ENCODE peak calls at places on chromosomes 2 and 18, in five cellular contexts. One of them, this sample, is unnamed.
A peak's percentile ranks its signal among the peaks of the same experiment; 100 is the strongest.

GRCh38 chr2:29296585-29296984 is 181.4 kb downstream of the CLIP4 start:
- DNase-seq in H1: no peak
- DNase-seq in transverse colon: no peak
- DNase-seq in A549: no peak
- DNase-seq in tibial nerve: no peak
- DNase-seq in this sample: no peak

GRCh38 chr2:31023550-31023949 is 114.7 kb downstream of the GALNT14 start:
- DNase-seq in H1: no peak
- DNase-seq in transverse colon: no peak
- DNase-seq in A549: no peak
- DNase-seq in tibial nerve: no peak
- DNase-seq in this sample: no peak

GRCh38 chr2:212088353-212088752 is 450.2 kb downstream of the ERBB4 start:
- DNase-seq in H1: no peak
- DNase-seq in transverse colon: no peak
- DNase-seq in A549: no peak
- DNase-seq in tibial nerve: no peak
- DNase-seq in this sample: no peak

GRCh38 chr2:187233811-187234210 is 214.2 kb downstream of the CALCRL start:
- DNase-seq in H1: no peak
- DNase-seq in transverse colon: no peak
- DNase-seq in A549: no peak
- DNase-seq in tibial nerve: no peak
- DNase-seq in this sample: no peak

GRCh38 chr2:238081150-238081549 is 19.0 kb upstream of the ESPNL start:
- DNase-seq in H1: no peak
- DNase-seq in transverse colon: no peak
- DNase-seq in A549: no peak
- DNase-seq in tibial nerve: no peak
- DNase-seq in this sample: no peak

GRCh38 chr18:22475426-22476100 is 57.8 kb upstream of the CTAGE1 start:
- DNase-seq in H1: no peak
- DNase-seq in transverse colon: no peak
- DNase-seq in A549: no peak
- DNase-seq in tibial nerve: no peak
- DNase-seq in this sample: no peak

GRCh38 chr2:226031078-226031937 is 631.8 kb downstream of the NYAP2 start:
- DNase-seq in H1: peak; percentile 68
- DNase-seq in transverse colon: peak; percentile 17
- DNase-seq in A549: peak; percentile 67
- DNase-seq in tibial nerve: peak; percentile 14
- DNase-seq in this sample: peak; percentile 37

GRCh38 chr2:211436182-211436581 is 879.8 kb downstream of the CPS1 start:
- DNase-seq in H1: no peak
- DNase-seq in transverse colon: no peak
- DNase-seq in A549: no peak
- DNase-seq in tibial nerve: no peak
- DNase-seq in this sample: no peak

GRCh38 chr2:160401895-160402294 is 91.7 kb downstream of the RBMS1 start:
- DNase-seq in H1: no peak
- DNase-seq in transverse colon: no peak
- DNase-seq in A549: no peak
- DNase-seq in tibial nerve: no peak
- DNase-seq in this sample: no peak

GRCh38 chr2:28444951-28445350 is 50.9 kb upstream of the PLB1 start:
- DNase-seq in H1: no peak
- DNase-seq in transverse colon: no peak
- DNase-seq in A549: no peak
- DNase-seq in tibial nerve: no peak
- DNase-seq in this sample: no peak

GRCh38 chr18:7329036-7329435 is 98.1 kb downstream of the LRRC30 start:
- DNase-seq in H1: no peak
- DNase-seq in transverse colon: no peak
- DNase-seq in A549: no peak
- DNase-seq in tibial nerve: no peak
- DNase-seq in this sample: no peak

GRCh38 chr2:50221106-50221505 is 810.8 kb downstream of the NRXN1 start:
- DNase-seq in H1: no peak
- DNase-seq in transverse colon: no peak
- DNase-seq in A549: no peak
- DNase-seq in tibial nerve: no peak
- DNase-seq in this sample: no peak

GRCh38 chr2:105118960-105119359 is 81.1 kb downstream of the MRPS9 start:
- DNase-seq in H1: no peak
- DNase-seq in transverse colon: no peak
- DNase-seq in A549: no peak
- DNase-seq in tibial nerve: no peak
- DNase-seq in this sample: no peak

GRCh38 chr2:134718095-134718955 is 475 bp downstream of the TMEM163 start:
- DNase-seq in H1: no peak
- DNase-seq in transverse colon: peak; percentile 19
- DNase-seq in A549: no peak
- DNase-seq in tibial nerve: no peak
- DNase-seq in this sample: no peak

GRCh38 chr2:143572421-143572820 is 443.2 kb downstream of the ARHGAP15 start:
- DNase-seq in H1: no peak
- DNase-seq in transverse colon: no peak
- DNase-seq in A549: no peak
- DNase-seq in tibial nerve: no peak
- DNase-seq in this sample: no peak

GRCh38 chr2:224882291-224883171 is 159.7 kb downstream of the DOCK10 start:
- DNase-seq in H1: no peak
- DNase-seq in transverse colon: no peak
- DNase-seq in A549: peak; percentile 31
- DNase-seq in tibial nerve: no peak
- DNase-seq in this sample: no peak

GRCh38 chr2:159615936-159616733 is at the start of gene BAZ2B:
- DNase-seq in H1: no peak
- DNase-seq in transverse colon: peak; percentile 64
- DNase-seq in A549: peak; percentile 31
- DNase-seq in tibial nerve: no peak
- DNase-seq in this sample: peak; percentile 35

GRCh38 chr2:20125164-20125563 is 73.7 kb upstream of the LAPTM4A start:
- DNase-seq in H1: no peak
- DNase-seq in transverse colon: no peak
- DNase-seq in A549: no peak
- DNase-seq in tibial nerve: no peak
- DNase-seq in this sample: no peak

GRCh38 chr2:187302146-187302545 is 145.9 kb downstream of the CALCRL start:
- DNase-seq in H1: no peak
- DNase-seq in transverse colon: no peak
- DNase-seq in A549: no peak
- DNase-seq in tibial nerve: no peak
- DNase-seq in this sample: no peak

GRCh38 chr2:46333912-46334311 is 36.7 kb downstream of the EPAS1 start:
- DNase-seq in H1: no peak
- DNase-seq in transverse colon: no peak
- DNase-seq in A549: peak; percentile 49
- DNase-seq in tibial nerve: no peak
- DNase-seq in this sample: no peak

GRCh38 chr2:28160986-28161425 is 231.7 kb upstream of the FOSL2 start:
- DNase-seq in H1: no peak
- DNase-seq in transverse colon: no peak
- DNase-seq in A549: peak; percentile 29
- DNase-seq in tibial nerve: no peak
- DNase-seq in this sample: no peak

GRCh38 chr2:127324635-127325034 is 30.7 kb upstream of the ERCC3 start:
- DNase-seq in H1: no peak
- DNase-seq in transverse colon: no peak
- DNase-seq in A549: peak; percentile 25
- DNase-seq in tibial nerve: no peak
- DNase-seq in this sample: no peak

GRCh38 chr2:210410542-210410941 is 66.0 kb downstream of the LANCL1 start:
- DNase-seq in H1: no peak
- DNase-seq in transverse colon: no peak
- DNase-seq in A549: no peak
- DNase-seq in tibial nerve: no peak
- DNase-seq in this sample: no peak

GRCh38 chr2:27667439-27667838 is 3.8 kb downstream of the SLC4A1AP start:
- DNase-seq in H1: no peak
- DNase-seq in transverse colon: no peak
- DNase-seq in A549: no peak
- DNase-seq in tibial nerve: no peak
- DNase-seq in this sample: no peak

GRCh38 chr2:226251661-226252060 is 548.0 kb downstream of the IRS1 start:
- DNase-seq in H1: no peak
- DNase-seq in transverse colon: no peak
- DNase-seq in A549: no peak
- DNase-seq in tibial nerve: no peak
- DNase-seq in this sample: no peak

GRCh38 chr2:122020377-122020776 is 264.9 kb downstream of the TSN start:
- DNase-seq in H1: no peak
- DNase-seq in transverse colon: no peak
- DNase-seq in A549: no peak
- DNase-seq in tibial nerve: no peak
- DNase-seq in this sample: no peak

GRCh38 chr2:129769402-129769991 is 210.0 kb upstream of the RAB6C start:
- DNase-seq in H1: no peak
- DNase-seq in transverse colon: no peak
- DNase-seq in A549: no peak
- DNase-seq in tibial nerve: no peak
- DNase-seq in this sample: no peak

GRCh38 chr2:181203412-181203811 is 223.0 kb downstream of the UBE2E3 start:
- DNase-seq in H1: no peak
- DNase-seq in transverse colon: no peak
- DNase-seq in A549: peak; percentile 3
- DNase-seq in tibial nerve: no peak
- DNase-seq in this sample: no peak

GRCh38 chr18:23870963-23871362 is 143.6 kb upstream of the TTC39C start:
- DNase-seq in H1: no peak
- DNase-seq in transverse colon: no peak
- DNase-seq in A549: no peak
- DNase-seq in tibial nerve: no peak
- DNase-seq in this sample: no peak
- H3K27ac ChIP-seq in H1: no peak overlapping the region
- H3K27ac ChIP-seq in transverse colon: peak overlapping the region; percentile 78
- H3K27ac ChIP-seq in A549: no peak overlapping the region
- H3K27ac ChIP-seq in tibial nerve: no peak overlapping the region
- H3K27ac ChIP-seq in this sample: peak overlapping the region; percentile 81

GRCh38 chr2:200909958-200910357 is 20.8 kb downstream of the NIF3L1 start:
- DNase-seq in H1: no peak
- DNase-seq in transverse colon: no peak
- DNase-seq in A549: no peak
- DNase-seq in tibial nerve: no peak
- DNase-seq in this sample: no peak

GRCh38 chr2:200901459-200902072 is 12.4 kb downstream of the NIF3L1 start:
- DNase-seq in H1: peak; percentile 50
- DNase-seq in transverse colon: peak; percentile 67
- DNase-seq in A549: peak; percentile 90
- DNase-seq in tibial nerve: peak; percentile 30
- DNase-seq in this sample: peak; percentile 54

GRCh38 chr2:200905618-200906296 is 16.6 kb downstream of the NIF3L1 start:
- DNase-seq in H1: no peak
- DNase-seq in transverse colon: peak; percentile 82
- DNase-seq in A549: peak; percentile 56
- DNase-seq in tibial nerve: no peak
- DNase-seq in this sample: peak; percentile 32
- TF ChIP-seq POLR2A in H1: no peak
- TF ChIP-seq POLR2A in transverse colon: no peak
- TF ChIP-seq POLR2A in A549: no peak
- TF ChIP-seq POLR2A in tibial nerve: no peak
- TF ChIP-seq POLR2A in this sample: no peak

DNA sequence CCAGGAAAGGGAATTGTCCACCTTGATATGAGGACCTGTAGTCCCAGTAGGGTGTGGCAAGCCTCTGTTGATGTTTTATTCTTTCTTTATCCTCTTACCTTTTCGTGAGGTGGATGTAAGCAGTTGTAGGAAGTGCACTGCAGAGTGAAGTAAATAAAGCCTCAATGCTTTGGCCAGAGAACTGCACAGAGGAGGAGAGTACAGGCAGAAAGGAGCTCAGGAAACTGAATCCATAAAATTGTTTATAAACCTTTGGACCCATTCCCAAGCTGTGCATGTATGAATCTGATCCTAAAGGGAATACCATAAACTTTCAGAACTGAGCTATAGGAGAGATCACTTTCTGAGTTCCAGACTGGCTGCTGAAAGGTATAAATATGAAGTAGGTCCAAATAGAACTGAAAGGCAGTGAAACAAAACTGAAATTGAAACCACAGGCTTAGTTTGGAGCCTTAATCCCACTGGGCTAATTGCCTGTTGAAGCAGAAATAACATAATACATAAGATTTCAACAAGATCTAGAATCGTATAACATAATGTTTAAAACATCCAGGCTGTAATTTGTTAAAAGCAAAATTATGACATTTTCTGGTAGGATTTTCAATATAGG is 17.9 kb upstream of the SLC9A4 start:
- DNase-seq in H1: no peak
- DNase-seq in transverse colon: no peak
- DNase-seq in A549: no peak
- DNase-seq in tibial nerve: no peak
- DNase-seq in this sample: no peak
- H3K27ac ChIP-seq in H1: no peak overlapping the region
- H3K27ac ChIP-seq in transverse colon: no peak overlapping the region
- H3K27ac ChIP-seq in A549: no peak overlapping the region
- H3K27ac ChIP-seq in tibial nerve: no peak overlapping the region
- H3K27ac ChIP-seq in this sample: no peak overlapping the region

DNA sequence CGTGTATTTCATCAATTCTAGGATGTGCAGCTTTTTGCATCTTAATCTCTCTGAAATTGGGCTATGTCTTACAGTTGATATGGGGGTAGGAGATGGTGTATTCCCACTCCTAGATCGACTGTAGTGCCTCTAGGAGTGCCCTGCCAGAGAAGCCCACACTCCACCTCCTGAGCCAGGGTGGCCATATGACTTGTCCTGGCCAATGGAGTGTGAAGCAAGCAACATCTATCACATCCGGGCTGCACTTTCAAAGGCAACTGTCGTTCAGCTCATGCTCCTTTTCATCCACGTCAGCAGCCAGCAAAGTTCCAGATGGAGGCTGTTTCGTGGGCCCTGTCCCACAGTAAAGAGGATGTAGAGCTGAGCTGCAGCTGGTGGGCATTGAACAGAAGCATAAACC is 149.4 kb upstream of the SLC1A4 start:
- DNase-seq in H1: no peak
- DNase-seq in transverse colon: peak; percentile 21
- DNase-seq in A549: no peak
- DNase-seq in tibial nerve: no peak
- DNase-seq in this sample: no peak
- TF ChIP-seq POLR2A in H1: no peak
- TF ChIP-seq POLR2A in transverse colon: no peak
- TF ChIP-seq POLR2A in A549: no peak
- TF ChIP-seq POLR2A in tibial nerve: no peak
- TF ChIP-seq POLR2A in this sample: no peak

This sample was measured in breast epithelium.